ENCODE peak calls at places on chromosomes 7 and 10, in ten cellular contexts. S, D, R, A, F, O, E, C, N and X are unnamed samples.

GRCh38 chr7:12737364-12737763 is 49.9 kb downstream of the ARL4A start:
- DNase-seq in N (no peak), R (no peak), A (no peak), C (no peak), D (no peak), O (no peak), E (no peak), F (no peak), S (no peak), X (no peak)

GRCh38 chr10:98748298-98748697 is 301.6 kb upstream of the HPS1 start:
- DNase-seq in D (peak; percentile 21), R (no peak), C (peak; percentile 65), F (peak; percentile 21), E (no peak), O (peak; percentile 20), A (peak; percentile 15), S (peak; percentile 15), N (no peak), X (peak; percentile 23)

GRCh38 chr7:92058040-92058439 is 76.2 kb downstream of the CYP51A1 start:
- DNase-seq in N (no peak), C (no peak), O (no peak), D (no peak), S (no peak), E (no peak), A (no peak), R (no peak), F (no peak), X (peak; percentile 8)

GRCh38 chr7:51577390-51577789 is 260.8 kb upstream of the COBL start:
- DNase-seq in R (no peak), F (no peak), E (no peak), N (no peak), C (no peak), S (no peak), D (no peak), A (no peak), O (no peak), X (no peak)

GRCh38 chr10:47374611-47375536 is 9.2 kb downstream of the ZNF488 start:
- DNase-seq in S (no peak), R (peak; percentile 45), E (peak; percentile 28), D (peak; percentile 15), N (no peak), F (peak; percentile 43), O (no peak), A (peak; percentile 45), C (peak; percentile 21), X (no peak)

GRCh38 chr10:105063796-105064195 is 422.7 kb downstream of the SORCS3 start:
- DNase-seq in C (peak; percentile 87), F (peak; percentile 1), O (peak; percentile 81), A (peak; percentile 52), E (no peak), D (peak; percentile 22), R (no peak), N (no peak), S (peak; percentile 20), X (peak; percentile 28)

GRCh38 chr7:37986780-37987380 is 66.4 kb downstream of the EPDR1 start:
- DNase-seq in N (no peak), E (no peak), A (no peak), D (no peak), C (peak; percentile 72), O (no peak), R (no peak), S (no peak), F (no peak), X (no peak)

GRCh38 chr10:24383681-24384106 is 174.8 kb downstream of the KIAA1217 start:
- DNase-seq in O (no peak), E (peak; percentile 62), F (peak; percentile 99), A (peak; percentile 35), C (peak; percentile 91), S (peak; percentile 84), N (peak; percentile 86), D (peak; percentile 91), R (no peak), X (peak; percentile 80)

GRCh38 chr7:55526770-55527169 is 45.5 kb downstream of the VOPP1 start:
- DNase-seq in S (peak; percentile 49), A (no peak), D (no peak), R (no peak), O (peak; percentile 54), N (peak; percentile 52), F (no peak), E (no peak), C (peak; percentile 74), X (peak; percentile 35)

GRCh38 chr7:30727061-30727945 is 24.6 kb upstream of the INMT start:
- DNase-seq in A (peak; percentile 26), O (no peak), N (no peak), C (no peak), F (no peak), R (peak; percentile 79), D (no peak), S (no peak), E (no peak), X (no peak)

GRCh38 chr10:128325788-128326187 is 199.6 kb upstream of the MKI67 start:
- DNase-seq in A (no peak), R (no peak), F (no peak), O (no peak), E (no peak), D (no peak), C (no peak), S (peak; percentile 2), N (no peak), X (no peak)

GRCh38 chr7:17651926-17652385 is 288.3 kb downstream of the SNX13 start:
- DNase-seq in O (no peak), E (no peak), D (no peak), R (no peak), F (peak; percentile 90), A (peak; percentile 80), C (no peak), N (no peak), S (no peak), X (no peak)

GRCh38 chr10:69123306-69123746 is 652 bp upstream of the VPS26A start:
- DNase-seq in S (peak; percentile 50), O (peak; percentile 73), N (no peak), A (peak; percentile 57), E (no peak), R (no peak), F (peak; percentile 75), C (no peak), D (peak; percentile 69), X (no peak)

GRCh38 chr7:128217972-128218652 is 23.0 kb upstream of the LEP start:
- DNase-seq in E (no peak), N (no peak), D (no peak), S (no peak), F (no peak), C (no peak), A (no peak), R (no peak), O (no peak), X (no peak)

GRCh38 chr7:4102231-4102841 is 579.8 kb upstream of the FOXK1 start:
- DNase-seq in N (no peak), S (no peak), F (no peak), A (no peak), C (no peak), O (no peak), R (peak; percentile 87), D (no peak), E (no peak), X (no peak)

DNA sequence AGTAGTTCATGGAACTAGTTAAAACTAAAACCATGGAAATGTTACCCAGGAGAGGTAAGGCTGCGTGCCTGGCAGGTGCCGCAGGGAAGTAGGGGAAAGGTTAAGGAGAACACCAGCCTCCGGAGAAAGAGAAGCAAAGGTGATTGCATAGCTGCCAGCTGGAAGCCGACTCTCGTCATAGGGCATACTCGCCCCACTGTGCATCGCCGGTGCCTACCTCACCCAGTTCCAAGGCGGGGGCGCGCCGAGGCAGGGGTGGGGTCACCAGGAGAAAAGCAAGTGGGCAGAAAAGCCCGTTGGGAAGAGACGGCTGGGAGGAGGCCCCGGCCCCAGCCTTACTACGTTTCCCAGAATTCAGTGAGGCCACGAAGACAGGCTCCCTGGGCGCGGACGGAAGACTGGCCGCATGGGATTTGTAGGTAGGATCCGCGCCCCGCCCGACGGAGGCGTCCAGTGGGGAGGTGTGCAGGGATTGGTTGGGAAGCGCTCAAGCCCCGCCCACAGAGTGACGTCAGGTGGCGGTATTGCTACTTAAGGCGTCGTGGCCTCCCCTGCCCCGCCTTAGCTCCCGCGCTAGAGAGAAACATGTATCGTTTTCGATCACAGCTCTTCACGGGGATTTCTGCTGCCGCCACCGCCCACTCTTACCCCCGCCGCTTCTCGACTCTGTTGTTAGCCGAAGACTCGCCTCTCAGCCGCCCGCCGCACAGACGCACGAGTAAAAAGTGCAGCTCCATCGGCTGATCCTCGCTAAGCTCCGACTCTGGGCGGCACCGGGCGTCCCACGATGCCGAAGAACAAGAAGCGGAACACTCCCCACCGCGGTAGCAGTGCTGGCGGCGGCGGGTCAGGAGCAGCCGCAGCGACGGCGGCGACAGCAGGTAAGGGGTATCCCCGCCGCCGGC is at the start of gene IFRD1:
- DNase-seq in E (peak; percentile 99), F (peak; percentile 99), A (peak; percentile 98), N (peak; percentile 97), S (peak; percentile 95), R (peak; percentile 99), C (peak; percentile 99), O (peak; percentile 99), D (peak; percentile 99), X (peak; percentile 90)
- TF ChIP-seq CTCF in E (no peak), F (no peak), A (no peak), N (no peak), S (no peak), R (no peak), C (no peak), O (no peak), D (no peak), X (no peak)

GRCh38 chr7:149811221-149811620 is 27.0 kb upstream of the ZNF862 start:
- DNase-seq in A (peak; percentile 4), R (no peak), S (no peak), F (no peak), N (no peak), D (no peak), O (no peak), C (no peak), E (no peak), X (no peak)
- TF ChIP-seq CTCF in A (peak; percentile 35), R (no peak), S (peak; percentile 18), F (peak; percentile 36), N (peak; percentile 21), D (no peak), O (peak; percentile 74), C (peak; percentile 69), E (no peak), X (no peak)

GRCh38 chr7:140595468-140596147 is 45.0 kb downstream of the DENND2A start:
- DNase-seq in F (no peak), R (peak; percentile 32), N (no peak), O (no peak), C (no peak), E (no peak), S (no peak), D (no peak), A (no peak), X (no peak)
- TF ChIP-seq CTCF in F (no peak), R (no peak), N (no peak), O (no peak), C (no peak), E (no peak), S (no peak), D (no peak), A (no peak), X (no peak)

GRCh38 chr7:97503367-97504094 is 228.4 kb upstream of the TAC1 start:
- DNase-seq in A (no peak), O (no peak), R (no peak), S (no peak), C (peak; percentile 57), F (no peak), N (no peak), E (no peak), D (no peak), X (no peak)

GRCh38 chr7:97495487-97495886 is 236.4 kb upstream of the TAC1 start:
- DNase-seq in D (no peak), O (no peak), A (no peak), E (no peak), C (no peak), R (no peak), F (no peak), N (no peak), S (no peak), X (no peak)

GRCh38 chr7:97499204-97499603 is 232.7 kb upstream of the TAC1 start:
- DNase-seq in F (peak; percentile 26), A (no peak), C (peak; percentile 78), S (peak; percentile 40), D (peak; percentile 27), O (peak; percentile 47), E (peak; percentile 46), R (no peak), N (no peak), X (peak; percentile 37)
- TF ChIP-seq CTCF in F (peak; percentile 41), A (peak; percentile 17), C (peak; percentile 80), S (peak; percentile 41), D (peak; percentile 38), O (peak; percentile 78), E (peak; percentile 56), R (peak; percentile 18), N (peak; percentile 72), X (peak; percentile 48)